ENCODE peak calls at places on chromosomes 4 and X, in four cellular contexts. A, Q, E and X are unnamed samples. For H3K27me3, the result is how much of the 10 kb centered on the place peaks cover.

GRCh38 chr4:107283587-107284559 is 247.8 kb upstream of the DKK2 start:
- DNase-seq in A (no peak), Q (peak), E (peak), X (peak)

GRCh38 chr4:186725422-186726149 is 1.9 kb upstream of the FAT1 start:
- DNase-seq in A (peak), Q (peak), E (peak), X (peak)

GRCh38 chr4:100008048-100008447 is 58.0 kb upstream of the H2AZ1 start:
- DNase-seq in A (no peak), Q (peak), E (no peak), X (peak)

GRCh38 chr4:26235500-26235899 is 85.3 kb upstream of the RBPJ start:
- DNase-seq in A (peak), Q (peak), E (no peak), X (peak)

GRCh38 chr4:4386736-4387392 is at the start of gene NSG1:
- DNase-seq in A (no peak), Q (peak), E (peak), X (no peak)

GRCh38 chr4:80306255-80306654 is 29.3 kb upstream of the CFAP299 start:
- DNase-seq in A (no peak), Q (peak), E (no peak), X (no peak)

GRCh38 chrX:103404225-103405008 is 28.1 kb downstream of the BEX3 start:
- DNase-seq in A (peak), Q (peak), E (peak), X (peak)

GRCh38 chr4:105158837-105159236 is 12.2 kb downstream of the TET2 start:
- DNase-seq in A (no peak), Q (peak), E (peak), X (no peak)

GRCh38 chrX:2928583-2929434 is at the start of gene ARSD:
- DNase-seq in A (peak), Q (peak), E (peak), X (peak)

GRCh38 chr4:77662396-77662795 is 56.8 kb downstream of the CXCL13 start:
- DNase-seq in A (no peak), Q (no peak), E (no peak), X (no peak)

GRCh38 chr4:103008875-103009729 is 10.4 kb downstream of the SLC9B1 start:
- DNase-seq in A (no peak), Q (peak), E (peak), X (peak)

GRCh38 chr4:477686-478085 is 21.3 kb downstream of the ZNF721 start:
- DNase-seq in A (no peak), Q (no peak), E (no peak), X (no peak)

GRCh38 chrX:12360389-12360788 is 222.1 kb downstream of the FRMPD4 start:
- DNase-seq in A (no peak), Q (peak), E (no peak), X (peak)

GRCh38 chr4:26132858-26133257 is 188.0 kb upstream of the RBPJ start:
- DNase-seq in A (no peak), Q (no peak), E (peak), X (no peak)

GRCh38 chr4:26570596-26570995 is 13.3 kb upstream of the TBC1D19 start:
- DNase-seq in A (no peak), Q (no peak), E (no peak), X (no peak)

GRCh38 chr4:26273308-26273980 is 47.4 kb upstream of the RBPJ start:
- DNase-seq in A (peak), Q (no peak), E (peak), X (no peak)

GRCh38 chrX:56762707-56763555 is 33.9 kb downstream of the NBDY start:
- DNase-seq in A (no peak), Q (no peak), E (no peak), X (no peak)

GRCh38 chr4:89506866-89507494 is 199.4 kb upstream of the GPRIN3 start:
- DNase-seq in A (no peak), Q (peak), E (no peak), X (no peak)

GRCh38 chrX:6644411-6644810 is 109.5 kb upstream of the VCX3A start:
- DNase-seq in A (no peak), Q (no peak), E (peak), X (no peak)

GRCh38 chr4:45120163-45120562 is 393.8 kb upstream of the GNPDA2 start:
- DNase-seq in A (no peak), Q (no peak), E (no peak), X (no peak)

GRCh38 chr4:20249333-20249732 is 2.4 kb upstream of the SLIT2 start:
- DNase-seq in A (no peak), Q (peak), E (no peak), X (no peak)

GRCh38 chrX:137929951-137930350 is 364.0 kb downstream of the ZIC3 start:
- DNase-seq in A (no peak), Q (no peak), E (no peak), X (no peak)

GRCh38 chr4:107854326-107855030 is 29.7 kb downstream of the SGMS2 start:
- DNase-seq in A (no peak), Q (peak), E (no peak), X (no peak)

GRCh38 chr4:95190751-95191436 is 357.9 kb downstream of the UNC5C start:
- DNase-seq in A (no peak), Q (no peak), E (no peak), X (no peak)

GRCh38 chr4:127518022-127518421 is 114.7 kb upstream of the INTU start:
- DNase-seq in A (no peak), Q (no peak), E (peak), X (no peak)

GRCh38 chrX:40127052-40127451 is 29.3 kb upstream of the BCOR start:
- DNase-seq in A (no peak), Q (no peak), E (no peak), X (no peak)

GRCh38 chr4:116099596-116099995 is 985.8 kb downstream of the TRAM1L1 start:
- DNase-seq in A (no peak), Q (no peak), E (no peak), X (no peak)

GRCh38 chr4:95676190-95676589 is 127.4 kb upstream of the UNC5C start:
- DNase-seq in A (no peak), Q (no peak), E (no peak), X (no peak)

GRCh38 chrX:102067966-102068723 is 57.3 kb upstream of the TCEAL2 start:
- DNase-seq in A (no peak), Q (peak), E (peak), X (no peak)

GRCh38 chr4:129138762-129139496 is 43.0 kb downstream of the C4orf33 start:
- DNase-seq in A (no peak), Q (no peak), E (no peak), X (no peak)

GRCh38 chr4:96073446-96073845 is 233.6 kb downstream of the PDHA2 start:
- DNase-seq in A (no peak), Q (no peak), E (no peak), X (no peak)

GRCh38 chr4:79576480-79576803 is 168.4 kb upstream of the GK2 start:
- DNase-seq in A (no peak), Q (peak), E (peak), X (no peak)

GRCh38 chr4:159768011-159768410 is 665.1 kb downstream of the RAPGEF2 start:
- DNase-seq in A (no peak), Q (no peak), E (no peak), X (no peak)

GRCh38 chr4:15918484-15919129 is 19.9 kb downstream of the FGFBP1 start:
- DNase-seq in A (no peak), Q (no peak), E (no peak), X (no peak)

GRCh38 chr4:154807042-154807630 is 26.1 kb downstream of the RBM46 start:
- DNase-seq in A (no peak), Q (peak), E (peak), X (no peak)

GRCh38 chr4:4659871-4660651 is 118.2 kb upstream of the STX18 start:
- DNase-seq in A (no peak), Q (peak), E (no peak), X (peak)

GRCh38 chr4:3248178-3248480 is 830 bp upstream of the MSANTD1 start:
- DNase-seq in A (no peak), Q (no peak), E (no peak), X (no peak)

GRCh38 chr4:55435136-55435535 is 39.4 kb downstream of the TMEM165 start:
- DNase-seq in A (no peak), Q (peak), E (peak), X (no peak)

GRCh38 chr4:143406523-143406922 is 69.8 kb downstream of the GAB1 start:
- DNase-seq in A (peak), Q (no peak), E (no peak), X (no peak)

DNA sequence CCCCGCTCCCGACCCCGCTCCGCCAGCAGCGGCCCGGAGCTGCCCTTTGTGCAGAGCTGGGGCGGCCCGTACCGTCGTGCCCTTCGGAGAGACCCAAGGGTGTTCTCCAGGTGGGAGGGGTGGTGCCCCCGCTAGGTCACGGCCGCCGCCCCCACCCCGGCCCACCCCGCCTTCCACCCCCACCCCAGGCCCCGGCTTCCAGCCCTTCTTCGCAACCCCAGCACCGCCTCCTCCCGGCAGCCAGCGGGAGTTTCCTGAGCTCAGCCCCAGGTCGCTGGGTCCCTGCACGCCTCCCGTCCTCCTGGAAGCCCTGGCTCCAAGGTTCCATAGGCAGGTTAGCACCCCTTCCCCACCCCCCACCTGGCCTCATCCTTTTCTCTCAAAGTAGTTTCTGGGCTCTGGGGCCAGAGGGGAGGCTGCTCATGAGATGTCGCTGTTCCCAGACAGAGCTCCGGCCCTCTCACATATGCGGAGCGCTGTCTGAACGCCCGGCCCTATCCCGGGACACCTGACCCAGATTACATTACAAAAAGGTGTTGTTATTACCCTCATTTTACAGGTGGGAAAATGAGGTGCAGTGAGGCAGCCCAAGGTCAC is 25.2 kb upstream of the FGFR3 start:
- DNase-seq in A (no peak), Q (peak), E (peak), X (no peak)
- H3K27me3 ChIP-seq in A (under half), Q (under half), E (under half), X (under half)

DNA sequence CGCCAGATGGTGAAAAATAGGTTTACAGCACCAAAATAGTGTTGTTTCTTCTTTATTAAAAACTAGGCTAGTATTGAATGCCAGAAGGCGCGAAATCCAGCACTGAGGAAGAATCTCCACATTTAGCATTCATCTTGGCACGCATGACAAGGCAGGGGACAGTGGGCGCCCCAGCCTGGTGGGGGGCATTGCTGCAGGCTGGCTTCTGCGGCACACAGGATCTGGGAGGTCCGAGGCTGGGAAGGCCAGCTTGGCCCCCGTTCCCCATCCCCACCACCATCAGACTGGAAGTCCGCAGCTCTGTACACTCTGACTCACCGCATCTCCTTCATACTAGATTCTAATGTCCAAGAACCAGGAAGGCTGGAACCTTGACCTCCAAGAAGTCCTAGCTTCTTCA is 75.7 kb upstream of the DDX3X start:
- DNase-seq in A (no peak), Q (no peak), E (no peak), X (no peak)
- TF ChIP-seq CTCF in A (no peak), Q (no peak), E (no peak), X (no peak)

DNA sequence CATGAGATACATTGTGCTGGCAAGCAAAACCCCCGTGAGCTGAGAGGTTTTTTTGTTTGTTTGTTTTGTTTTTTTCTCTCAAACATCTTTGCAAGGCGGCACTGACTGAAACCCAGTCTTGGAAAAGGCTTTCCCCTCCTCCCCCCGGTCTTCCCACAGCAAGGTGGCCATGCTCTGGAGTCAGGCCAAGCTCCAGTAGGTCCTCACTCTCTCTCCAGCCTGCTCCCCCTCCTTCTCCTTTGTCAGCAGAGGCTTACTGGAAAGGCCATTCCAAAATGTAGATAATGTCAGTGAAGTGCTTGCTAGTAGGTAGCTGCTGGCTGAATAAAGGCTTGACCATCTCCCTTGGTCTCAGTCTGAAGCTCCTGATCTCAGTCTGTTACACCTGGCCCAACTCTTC is 32.6 kb downstream of the FRMPD3 start:
- DNase-seq in A (no peak), Q (no peak), E (no peak), X (no peak)
- H3K4me3 ChIP-seq in A (no peak), Q (no peak), E (no peak), X (no peak)

DNA sequence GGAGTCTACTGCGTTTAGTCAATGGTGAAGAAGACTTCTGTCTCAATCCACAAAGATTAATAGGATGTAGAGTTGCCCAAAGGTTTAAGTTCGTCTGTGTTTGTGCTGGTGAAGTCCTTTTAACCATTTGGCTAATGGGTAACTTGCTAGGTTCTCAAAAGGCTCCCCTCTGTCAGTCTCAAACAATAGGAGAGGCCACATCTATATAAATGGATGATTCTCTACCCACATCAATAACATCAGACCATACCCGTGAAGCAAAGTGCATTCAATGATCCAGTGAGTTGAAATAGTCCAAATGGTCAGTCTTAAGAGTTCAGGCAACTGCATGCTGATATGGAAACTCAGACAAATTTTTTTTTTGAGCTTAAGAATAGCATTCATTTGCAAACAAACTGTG is 28.1 kb downstream of the RS1 start:
- DNase-seq in A (no peak), Q (no peak), E (no peak), X (no peak)
- H3K27me3 ChIP-seq in A (under half), Q (under half), E (under half), X (under half)

GRCh38 chrX:135741192-135741715 is 26.7 kb downstream of the CT45A3 start:
- DNase-seq in A (no peak), Q (no peak), E (no peak), X (no peak)

GRCh38 chrX:135737361-135738071 is 24.1 kb downstream of the CT45A1 start:
- DNase-seq in A (no peak), Q (peak), E (peak), X (no peak)

DNA sequence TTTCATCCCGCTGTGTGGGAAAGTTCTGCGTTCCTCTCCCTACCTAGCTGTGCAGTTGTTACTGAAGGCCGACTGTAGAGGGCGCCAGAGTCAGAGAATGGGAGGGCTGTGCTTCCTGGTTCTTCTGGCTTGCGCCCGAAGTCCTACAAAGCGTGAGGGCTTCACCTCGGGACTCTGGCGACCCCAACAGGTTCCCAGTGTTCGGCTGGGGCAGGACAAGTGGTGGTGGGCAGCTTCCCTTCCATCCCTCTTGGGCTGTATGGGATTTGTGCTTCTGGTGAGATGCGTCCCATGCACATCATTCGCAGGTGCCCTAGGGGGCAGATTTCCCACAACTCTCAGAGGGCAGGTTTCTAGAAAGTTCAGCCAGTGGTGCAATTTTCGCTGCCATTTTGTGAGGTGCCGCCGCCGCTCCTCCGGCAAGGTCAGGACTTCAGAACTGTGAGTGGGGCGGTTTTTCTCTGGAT is 27.3 kb downstream of the CT45A3 start:
- DNase-seq in A (no peak), Q (no peak), E (peak), X (no peak)
- TF ChIP-seq CTCF in A (peak), Q (peak), E (peak), X (peak)

GRCh38 chr4:152606800-152607577 is 71.1 kb upstream of the FBXW7 start:
- DNase-seq in A (no peak), Q (no peak), E (peak), X (no peak)
- H3K4me3 ChIP-seq in A (no peak), Q (no peak), E (no peak), X (no peak)

GRCh38 chrX:72306851-72307645 is 1.3 kb upstream of the CITED1 start:
- DNase-seq in A (peak), Q (peak), E (peak), X (peak)
- H3K27me3 ChIP-seq in A (under half), Q (half or more), E (half or more), X (half or more)

GRCh38 chr4:48557478-48557877 is 67.4 kb downstream of the ZAR1 start:
- DNase-seq in A (no peak), Q (no peak), E (peak), X (no peak)
- TF ChIP-seq CTCF in A (no peak), Q (no peak), E (peak), X (peak)

GRCh38 chr4:7083597-7084563 is 16.0 kb upstream of the GRPEL1 start:
- DNase-seq in A (no peak), Q (no peak), E (no peak), X (no peak)
- H3K4me3 ChIP-seq in A (peak), Q (no peak), E (peak), X (no peak)